ENCODE peak calls at places on chromosome 15, in ten cellular contexts. X, P, M, J, L, I, G, K, E and W are unnamed samples.

GRCh38 chr15:72229076-72229946 is 1.7 kb downstream of the PKM start:
- DNase-seq in I (peak), E (peak), P (no peak), K (peak), X (no peak), L (peak), G (no peak), J (peak), M (no peak), W (peak)

GRCh38 chr15:95520511-95520910 is 810.0 kb upstream of the NR2F2 start:
- DNase-seq in E (no peak), X (no peak), J (no peak), M (no peak), P (peak), G (no peak), K (peak), I (no peak), L (no peak), W (no peak)

GRCh38 chr15:57570994-57571393 is 20.7 kb upstream of the MYZAP start:
- DNase-seq in X (no peak), J (peak), E (no peak), K (peak), I (peak), M (peak), L (peak), P (no peak), G (no peak), W (peak)

GRCh38 chr15:49343546-49343945 is 79.5 kb upstream of the FGF7 start:
- DNase-seq in K (peak), I (peak), E (no peak), M (no peak), L (no peak), P (no peak), J (no peak), X (no peak), G (no peak), W (no peak)

GRCh38 chr15:69265347-69265955 is 33.3 kb upstream of the PAQR5 start:
- DNase-seq in X (no peak), M (peak), I (peak), J (peak), G (no peak), E (no peak), L (peak), K (peak), P (no peak), W (peak)

GRCh38 chr15:50390549-50391264 is 33.5 kb upstream of the USP8 start:
- DNase-seq in L (no peak), P (peak), G (no peak), E (no peak), K (no peak), J (no peak), X (no peak), M (no peak), I (no peak), W (no peak)

GRCh38 chr15:89575656-89576416 is 567 bp downstream of the TICRR start:
- DNase-seq in G (no peak), X (no peak), E (no peak), L (peak), K (peak), P (no peak), J (peak), I (no peak), M (no peak), W (peak)

GRCh38 chr15:70259640-70260066 is 161.9 kb upstream of the TLE3 start:
- DNase-seq in G (no peak), I (no peak), K (no peak), X (no peak), L (no peak), M (no peak), J (no peak), P (no peak), E (no peak), W (no peak)

GRCh38 chr15:77664428-77664827 is 31.7 kb upstream of the LINGO1 start:
- DNase-seq in L (no peak), X (no peak), M (no peak), P (no peak), K (no peak), G (no peak), J (no peak), I (no peak), E (no peak), W (no peak)

GRCh38 chr15:64624242-64624641 is 151.1 kb downstream of the RBPMS2 start:
- DNase-seq in G (no peak), X (no peak), M (no peak), I (no peak), E (no peak), L (no peak), P (no peak), J (no peak), K (no peak), W (no peak)

GRCh38 chr15:63672369-63672768 is 75.2 kb downstream of the FBXL22 start:
- DNase-seq in J (no peak), I (no peak), L (no peak), K (no peak), E (no peak), P (no peak), G (no peak), X (no peak), M (no peak), W (no peak)

GRCh38 chr15:90955911-90956310 is 1.2 kb downstream of the RCCD1 start:
- DNase-seq in E (no peak), I (no peak), K (no peak), X (peak), P (no peak), J (no peak), G (no peak), L (no peak), M (no peak), W (no peak)

GRCh38 chr15:101732772-101733171 is 8.5 kb upstream of the TARS3 start:
- DNase-seq in X (no peak), I (no peak), P (no peak), J (no peak), E (no peak), K (no peak), M (no peak), G (no peak), L (no peak), W (no peak)

GRCh38 chr15:66496951-66497501 is 536 bp downstream of the SNAPC5 start:
- DNase-seq in G (no peak), P (no peak), K (no peak), L (peak), M (no peak), J (no peak), E (no peak), I (no peak), X (peak), W (no peak)

GRCh38 chr15:70142322-70143191 is 44.8 kb upstream of the TLE3 start:
- DNase-seq in L (peak), I (peak), K (peak), M (no peak), X (no peak), E (no peak), J (peak), G (peak), P (no peak), W (peak)

GRCh38 chr15:39433351-39433750 is 147.5 kb upstream of the THBS1 start:
- DNase-seq in K (no peak), L (no peak), J (no peak), X (peak), P (no peak), E (no peak), I (no peak), M (no peak), G (no peak), W (no peak)

GRCh38 chr15:37220949-37221670 is 120.8 kb upstream of the MEIS2 start:
- DNase-seq in E (no peak), G (no peak), K (no peak), M (no peak), P (no peak), X (no peak), I (no peak), J (no peak), L (no peak), W (no peak)

GRCh38 chr15:69926011-69926410 is 171.7 kb downstream of the TLE3 start:
- DNase-seq in K (no peak), M (no peak), J (no peak), I (peak), G (no peak), L (peak), E (no peak), P (no peak), X (no peak), W (peak)

GRCh38 chr15:97748576-97748975 is 211.9 kb upstream of the ARRDC4 start:
- DNase-seq in G (no peak), J (no peak), M (no peak), P (no peak), I (no peak), E (no peak), L (no peak), K (no peak), X (no peak), W (no peak)

GRCh38 chr15:94395626-94396025 is 164.3 kb downstream of the MCTP2 start:
- DNase-seq in E (no peak), M (no peak), X (no peak), J (peak), K (no peak), P (no peak), I (peak), G (no peak), L (peak), W (peak)

GRCh38 chr15:101676965-101677364 is 24.8 kb upstream of the TM2D3 start:
- DNase-seq in X (no peak), G (no peak), E (no peak), L (no peak), P (no peak), J (peak), M (no peak), K (no peak), I (no peak), W (no peak)

GRCh38 chr15:38828031-38828532 is 263.5 kb upstream of the RASGRP1 start:
- DNase-seq in E (no peak), X (no peak), I (peak), L (peak), M (no peak), P (no peak), K (peak), J (peak), G (no peak), W (peak)

GRCh38 chr15:85007741-85008140 is 26.1 kb downstream of the PDE8A start:
- DNase-seq in E (no peak), G (no peak), J (no peak), I (no peak), K (no peak), M (no peak), X (no peak), P (no peak), L (no peak), W (no peak)

GRCh38 chr15:44087578-44088190 is 107.4 kb downstream of the FRMD5 start:
- DNase-seq in I (peak), E (no peak), M (peak), K (peak), X (no peak), G (no peak), L (peak), J (peak), P (no peak), W (peak)

GRCh38 chr15:36883705-36884355 is 216.5 kb downstream of the MEIS2 start:
- DNase-seq in L (peak), M (peak), E (peak), P (peak), K (peak), X (peak), I (peak), G (peak), J (peak), W (peak)

GRCh38 chr15:65939901-65940617 is 70.8 kb downstream of the RAB11A start:
- DNase-seq in M (no peak), K (peak), P (no peak), X (no peak), I (peak), L (peak), J (peak), G (no peak), E (no peak), W (peak)

GRCh38 chr15:47367991-47368390 is 349.3 kb upstream of the SEMA6D start:
- DNase-seq in E (no peak), K (no peak), J (no peak), M (no peak), L (no peak), X (no peak), I (no peak), G (no peak), P (no peak), W (no peak)

GRCh38 chr15:39312984-39313383 is 267.9 kb upstream of the THBS1 start:
- DNase-seq in L (peak), P (no peak), M (peak), G (no peak), E (no peak), K (no peak), J (no peak), X (peak), I (peak), W (no peak)

GRCh38 chr15:40511093-40511471 is 40.3 kb downstream of the CHST14 start:
- DNase-seq in P (no peak), J (no peak), K (no peak), E (no peak), I (no peak), M (no peak), L (no peak), X (no peak), G (no peak), W (no peak)

GRCh38 chr15:40845511-40846284 is 1.9 kb downstream of the SPINT1 start:
- DNase-seq in P (no peak), G (peak), J (no peak), E (no peak), X (no peak), M (no peak), I (no peak), L (no peak), K (no peak), W (no peak)

GRCh38 chr15:100093211-100094126 is 248.3 kb downstream of the ADAMTS17 start:
- DNase-seq in K (no peak), G (no peak), J (peak), L (peak), P (no peak), I (peak), M (no peak), E (peak), X (no peak), W (peak)

GRCh38 chr15:100095896-100096600 is 245.7 kb downstream of the ADAMTS17 start:
- DNase-seq in P (no peak), M (no peak), E (no peak), G (no peak), X (no peak), K (no peak), J (no peak), I (no peak), L (no peak), W (no peak)

GRCh38 chr15:100092034-100092433 is 249.7 kb downstream of the ADAMTS17 start:
- DNase-seq in X (no peak), E (no peak), L (no peak), J (no peak), I (no peak), K (no peak), G (no peak), P (no peak), M (no peak), W (no peak)

GRCh38 chr15:100094127-100094510 is 247.7 kb downstream of the ADAMTS17 start:
- DNase-seq in J (no peak), X (no peak), K (no peak), L (no peak), G (peak), M (no peak), I (no peak), P (no peak), E (peak), W (no peak)

DNA sequence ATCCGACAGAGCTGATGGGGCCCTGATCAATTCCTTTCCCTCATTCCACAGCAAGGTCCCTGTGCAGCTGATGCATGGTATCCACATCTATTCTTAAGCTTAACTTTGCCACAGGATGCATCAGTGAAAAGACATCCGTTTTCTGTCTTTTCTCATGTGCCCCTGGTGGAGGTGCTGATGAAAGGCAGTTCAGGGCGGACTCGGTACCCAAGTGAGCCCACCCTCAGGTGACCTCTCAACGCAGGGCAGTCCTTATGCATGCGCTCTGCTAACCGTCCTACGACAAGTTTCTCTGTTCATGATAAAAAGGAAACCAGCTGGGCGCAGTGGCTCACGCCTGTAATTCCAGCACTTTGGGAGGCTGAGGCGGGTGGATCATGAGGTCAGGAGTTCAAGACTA is 251.4 kb downstream of the ADAMTS17 start:
- DNase-seq in P (no peak), M (no peak), L (no peak), K (no peak), J (no peak), X (no peak), G (no peak), I (no peak), E (no peak), W (no peak)
- TF ChIP-seq CTCF in P (no peak), M (no peak), L (no peak), K (no peak), J (no peak), X (no peak), G (no peak), I (no peak), E (no peak), W (peak)

GRCh38 chr15:56244237-56244810 is 645 bp upstream of the RFX7 start:
- DNase-seq in M (no peak), X (peak), K (peak), E (peak), G (peak), L (peak), I (peak), J (peak), P (no peak), W (peak)

GRCh38 chr15:56243117-56243773 is 434 bp downstream of the RFX7 start:
- DNase-seq in P (no peak), X (peak), L (peak), J (peak), M (no peak), E (peak), K (peak), I (peak), G (peak), W (peak)

GRCh38 chr15:56245871-56246814 is 2.5 kb upstream of the RFX7 start:
- DNase-seq in P (peak), X (peak), L (peak), M (peak), E (peak), J (peak), I (peak), G (peak), K (peak), W (peak)

GRCh38 chr15:56243774-56244236 is at the start of gene RFX7:
- DNase-seq in P (no peak), E (peak), I (peak), J (peak), K (peak), G (peak), M (no peak), X (peak), L (peak), W (peak)

GRCh38 chr15:56244811-56245576 is 1.3 kb upstream of the RFX7 start:
- DNase-seq in P (no peak), G (peak), K (no peak), E (no peak), J (no peak), L (no peak), M (no peak), X (peak), I (no peak), W (no peak)
- H3K4me3 ChIP-seq in P (peak), G (peak), K (peak), E (peak), J (no peak), L (peak), M (peak), X (no peak), I (peak), W (peak)

GRCh38 chr15:79673416-79674123 is 223.2 kb downstream of the MTHFS start:
- DNase-seq in I (peak), G (no peak), J (peak), M (no peak), P (peak), K (no peak), E (no peak), L (peak), X (no peak), W (peak)
- TF ChIP-seq CTCF in I (no peak), G (no peak), J (no peak), M (no peak), P (no peak), K (no peak), E (no peak), L (no peak), X (no peak), W (peak)

DNA sequence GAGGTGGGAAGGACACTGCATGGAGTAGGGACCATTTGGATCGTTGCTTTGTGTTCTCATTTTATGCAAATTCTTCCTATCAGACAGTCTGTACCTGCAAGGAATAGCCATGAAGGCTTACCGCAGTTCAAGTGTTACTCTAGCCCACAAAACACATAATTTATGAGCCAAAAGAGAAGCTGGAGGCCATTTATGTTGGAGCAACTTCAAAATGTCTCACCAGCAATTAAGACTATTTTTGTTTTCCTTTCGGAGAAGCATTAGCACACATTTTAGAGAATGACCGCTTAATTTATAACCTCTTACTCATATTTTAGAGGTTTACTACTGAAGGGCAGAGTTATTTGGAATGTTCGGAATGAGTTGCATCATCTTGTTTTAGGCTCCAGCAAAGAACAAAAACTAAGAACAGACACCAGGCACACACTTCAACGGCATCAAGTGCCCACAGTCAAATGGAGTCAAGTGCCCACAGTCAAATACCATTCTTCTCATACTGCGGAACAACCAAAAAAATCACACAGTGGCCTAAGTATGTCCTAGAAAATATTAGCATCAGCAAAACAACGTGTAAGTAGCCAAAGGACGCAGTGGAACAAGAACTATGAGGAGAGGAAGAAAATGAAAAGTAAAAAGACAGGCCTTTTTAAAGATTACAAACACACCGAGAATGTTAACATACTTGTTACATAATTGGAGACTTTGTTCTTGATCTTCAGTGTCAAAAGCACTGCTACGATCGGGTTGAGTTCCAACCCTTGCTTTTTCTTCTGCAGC is 17.5 kb upstream of the GOLGA8J start:
- DNase-seq in I (peak), L (peak), P (no peak), E (no peak), K (no peak), X (no peak), M (no peak), J (peak), G (no peak), W (peak)
- H3K4me3 ChIP-seq in I (no peak), L (no peak), P (no peak), E (no peak), K (no peak), X (no peak), M (no peak), J (no peak), G (no peak), W (no peak)